ENCODE peak calls at places on chromosomes 4 and X, in six cellular contexts. L, Z, B, H, M and I are unnamed samples. For H3K9me3 and H3K36me3, the result is how much of the 10 kb centered on the place peaks cover.

GRCh38 chr4:22420291-22420690 is 95.6 kb downstream of the ADGRA3 start:
- DNase-seq in L (no peak), Z (no peak), B (no peak), H (no peak), M (no peak), I (no peak)

GRCh38 chr4:94507708-94508107 is 56.0 kb downstream of the PDLIM5 start:
- DNase-seq in L (no peak), Z (no peak), B (peak), H (peak), M (peak), I (no peak)

GRCh38 chrX:1911401-1912131 is 296.7 kb downstream of the ASMT start:
- DNase-seq in L (no peak), Z (no peak), B (no peak), H (no peak), M (no peak), I (no peak)

GRCh38 chr4:104815593-104816156 is 321.0 kb upstream of the CXXC4 start:
- DNase-seq in L (peak), Z (no peak), B (no peak), H (no peak), M (no peak), I (no peak)

GRCh38 chr4:89363786-89364185 is 56.2 kb upstream of the GPRIN3 start:
- DNase-seq in L (no peak), Z (no peak), B (no peak), H (no peak), M (no peak), I (no peak)

GRCh38 chr4:2256156-2256731 is 5.7 kb downstream of the MXD4 start:
- DNase-seq in L (no peak), Z (no peak), B (no peak), H (no peak), M (no peak), I (no peak)

GRCh38 chr4:7561557-7561956 is 126.8 kb upstream of the PSAPL1 start:
- DNase-seq in L (no peak), Z (no peak), B (no peak), H (no peak), M (no peak), I (no peak)

GRCh38 chr4:141660880-141661279 is 24.5 kb downstream of the IL15 start:
- DNase-seq in L (no peak), Z (no peak), B (no peak), H (no peak), M (no peak), I (no peak)

GRCh38 chrX:16547644-16548043 is 102.3 kb upstream of the S100G start:
- DNase-seq in L (no peak), Z (no peak), B (no peak), H (no peak), M (no peak), I (no peak)

GRCh38 chr4:134028411-134028810 is 173.2 kb downstream of the PABPC4L start:
- DNase-seq in L (no peak), Z (no peak), B (no peak), H (no peak), M (no peak), I (no peak)

DNA sequence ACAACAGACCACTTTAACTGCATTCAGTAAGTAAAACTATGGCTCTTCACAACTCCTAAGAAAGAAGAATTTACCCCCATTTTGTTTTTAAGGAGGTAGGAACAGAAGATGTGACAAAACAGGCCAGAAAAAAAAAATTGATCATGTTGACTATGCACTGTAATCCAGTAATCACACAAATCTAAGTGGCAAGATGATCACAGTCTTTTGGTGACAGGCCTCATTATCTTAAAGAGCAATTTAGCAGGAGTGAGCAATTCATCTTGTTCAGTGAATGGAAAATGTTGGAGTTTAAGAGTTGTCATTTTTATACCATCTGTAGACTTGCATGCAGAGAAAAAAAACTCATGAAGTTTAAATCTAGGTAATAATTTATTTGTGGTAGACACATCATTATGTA is 115.1 kb downstream of the SLC39A8 start:
- DNase-seq in L (no peak), Z (no peak), B (no peak), H (no peak), M (no peak), I (no peak)
- TF ChIP-seq ZNF274 in L (no peak), Z (no peak), B (no peak), H (no peak), M (no peak), I (no peak)

DNA sequence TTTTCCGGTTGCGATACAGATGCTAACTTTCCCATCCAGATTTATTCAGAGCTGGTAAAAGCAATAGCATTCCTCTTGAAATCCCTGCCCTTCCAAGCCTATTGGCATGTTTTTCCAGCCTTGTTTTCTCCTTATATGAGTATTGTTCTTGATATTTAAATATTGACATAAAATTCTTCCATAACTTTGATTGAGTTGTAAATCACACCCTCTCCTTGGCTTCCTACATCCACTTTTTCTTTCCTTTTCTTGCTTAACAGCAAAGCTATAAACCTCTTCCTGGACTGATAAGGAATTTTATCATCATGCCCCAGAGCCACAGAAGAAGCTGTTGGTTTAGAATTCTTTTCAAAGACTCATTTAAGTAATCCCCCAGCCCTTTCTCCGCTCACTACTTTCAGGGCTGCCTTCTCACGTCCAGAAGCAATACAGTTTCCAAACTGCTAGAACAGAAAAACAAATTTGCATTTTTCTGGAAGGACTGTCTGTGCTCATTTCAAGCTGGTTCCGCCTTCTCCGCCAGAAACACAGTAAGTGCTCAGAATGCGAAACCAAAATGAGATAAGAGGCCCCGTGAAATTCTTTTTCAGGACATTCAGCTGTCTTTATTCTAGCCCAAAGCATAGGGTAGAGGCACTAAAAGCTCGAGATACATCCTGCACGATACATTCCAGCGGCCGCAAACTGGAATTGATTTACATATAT is 922 bp downstream of the MID1 start:
- DNase-seq in L (no peak), Z (no peak), B (no peak), H (no peak), M (no peak), I (no peak)
- H3K9me3 ChIP-seq in L (under half), Z (under half), B (under half), H (under half), M (under half), I (under half)

GRCh38 chrX:153956044-153956907 is 11.8 kb upstream of the RENBP start:
- DNase-seq in L (no peak), Z (no peak), B (no peak), H (no peak), M (no peak), I (no peak)
- H3K36me3 ChIP-seq in L (under half), Z (half or more), B (half or more), H (under half), M (under half), I (half or more)

DNA sequence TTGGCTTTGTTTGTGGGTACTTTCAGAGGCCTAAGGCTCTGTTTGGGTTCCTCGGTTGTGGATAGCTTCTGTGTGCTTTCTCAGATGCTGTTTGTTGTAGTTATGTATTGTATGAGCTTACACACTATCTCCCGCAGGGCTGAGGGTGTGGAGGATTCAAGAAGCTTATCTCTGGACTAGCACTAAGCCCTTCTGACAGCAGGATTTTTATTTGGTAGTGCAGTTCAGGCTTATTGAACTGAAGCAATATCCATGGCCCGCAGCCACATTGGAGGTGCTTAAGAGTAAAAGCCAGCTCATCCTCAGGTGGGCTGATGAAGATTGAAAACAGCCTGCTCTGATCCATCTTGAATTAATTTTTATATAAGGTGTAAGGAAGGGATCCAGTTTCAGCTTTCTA is 128.2 kb downstream of the RASGEF1B start:
- DNase-seq in L (no peak), Z (no peak), B (no peak), H (no peak), M (no peak), I (no peak)
- TF ChIP-seq ZNF274 in L (no peak), Z (no peak), B (no peak), H (no peak), M (no peak), I (no peak)

GRCh38 chrX:98380556-98380955 is 1496.8 kb downstream of the RPA4 start:
- DNase-seq in L (no peak), Z (no peak), B (no peak), H (no peak), M (no peak), I (no peak)
- H3K9me3 ChIP-seq in L (under half), Z (under half), B (under half), H (under half), M (under half), I (under half)

DNA sequence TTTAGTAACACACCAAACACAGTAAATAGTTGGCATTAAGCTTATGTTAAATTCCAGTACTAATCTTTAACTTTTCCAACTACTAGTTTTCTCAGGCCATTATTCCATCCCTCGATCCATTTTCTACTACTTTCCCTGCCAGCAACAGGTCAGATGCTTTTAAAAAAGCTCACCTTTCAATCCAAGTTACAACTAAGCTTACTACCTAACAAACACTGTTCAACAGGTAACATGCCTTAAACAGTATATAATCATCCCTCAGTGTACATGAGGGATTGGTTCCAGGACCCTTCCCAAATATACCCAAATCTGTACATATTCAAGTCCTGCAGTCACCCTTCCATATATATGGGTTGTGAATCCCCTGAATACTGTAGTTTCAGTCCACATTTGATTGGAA is 5.5 kb downstream of the CCNA2 start:
- DNase-seq in L (no peak), Z (no peak), B (no peak), H (no peak), M (no peak), I (no peak)
- H3K36me3 ChIP-seq in L (under half), Z (half or more), B (half or more), H (half or more), M (under half), I (half or more)

DNA sequence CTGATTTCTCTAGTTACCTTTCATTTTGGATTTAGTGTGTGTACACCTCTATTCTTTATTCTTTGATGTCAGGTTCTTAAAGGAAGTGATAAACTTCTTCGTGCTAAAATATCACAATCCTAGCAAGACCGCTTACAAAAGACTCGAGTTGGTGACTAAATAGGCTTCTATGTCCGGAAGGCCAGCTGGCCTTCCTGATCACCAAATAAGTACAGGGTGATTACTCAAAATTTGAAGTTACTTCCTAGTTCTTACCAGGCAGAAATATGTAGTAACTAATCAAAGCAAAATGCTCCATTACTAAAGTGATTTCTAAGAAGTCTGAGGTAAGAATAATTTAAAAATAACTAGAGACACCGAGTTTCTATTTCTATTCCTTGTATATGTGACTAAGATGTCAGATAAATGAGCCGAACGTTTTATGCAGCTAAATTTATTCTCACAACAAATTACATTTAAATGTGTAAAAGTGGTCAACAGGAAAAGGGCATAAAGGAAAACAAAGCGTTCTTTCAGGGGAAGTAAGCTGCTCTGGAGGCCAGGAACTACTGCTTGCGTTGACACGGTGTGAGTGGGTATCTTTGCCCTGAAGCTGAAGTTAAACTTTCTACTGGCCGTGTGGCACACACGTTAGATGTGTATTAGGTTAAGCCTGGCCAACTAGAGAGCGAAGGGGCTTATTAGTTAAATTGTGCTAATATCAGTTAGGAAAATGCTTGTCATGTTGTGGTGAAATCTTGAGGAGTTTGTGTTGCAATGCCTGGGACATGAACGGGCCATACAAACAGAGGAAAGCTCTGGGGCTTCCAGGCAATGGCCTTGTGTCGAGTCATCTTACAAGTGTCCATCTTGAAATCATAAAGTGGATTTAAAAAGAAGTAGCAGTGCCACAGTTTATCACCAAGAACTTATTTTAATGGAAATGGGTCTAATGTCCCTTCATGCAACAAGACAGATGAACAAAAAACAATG is 62.4 kb downstream of the NSUN7 start:
- DNase-seq in L (no peak), Z (no peak), B (no peak), H (no peak), M (no peak), I (no peak)
- TF ChIP-seq ZNF274 in L (no peak), Z (no peak), B (no peak), H (no peak), M (no peak), I (no peak)

GRCh38 chr4:13539047-13539720 is 5.1 kb downstream of the NKX3-2 start:
- DNase-seq in L (no peak), Z (no peak), B (no peak), H (no peak), M (no peak), I (no peak)
- H3K9me3 ChIP-seq in L (under half), Z (under half), B (under half), H (under half), M (under half), I (under half)

GRCh38 chrX:78124304-78124703 is 15.1 kb downstream of the TAF9B start:
- DNase-seq in L (no peak), Z (no peak), B (no peak), H (no peak), M (no peak), I (no peak)
- H3K36me3 ChIP-seq in L (under half), Z (half or more), B (half or more), H (under half), M (under half), I (half or more)

GRCh38 chr4:184448828-184449227 is 25.5 kb downstream of the IRF2 start:
- DNase-seq in L (no peak), Z (no peak), B (no peak), H (no peak), M (no peak), I (no peak)
- TF ChIP-seq ZNF274 in L (no peak), Z (no peak), B (no peak), H (no peak), M (no peak), I (no peak)